ENCODE peak calls at places on chromosomes 4 and X, in ten cellular contexts. E is HepG2; H is H7; S is endodermal cell; A is colonic mucosa; M is heart left ventricle; G is prostate gland; T is aorta; L is GM12865; D is CD8-positive, alpha-beta memory T cell. U is an unnamed sample.

GRCh38 chr4:4182835-4183568 is 43.7 kb downstream of the OTOP1 start:
- DNase-seq in T (no peak), M (no peak), H (peak), G (no peak), A (no peak), D (peak), E (peak), S (peak), L (peak), U (peak)

GRCh38 chr4:3836041-3836801 is 70.0 kb downstream of the ADRA2C start:
- DNase-seq in A (no peak), T (no peak), D (no peak), E (no peak), G (no peak), S (peak), M (no peak), H (peak), L (no peak), U (peak)

GRCh38 chr4:52959545-52959944 is 97.4 kb downstream of the RASL11B start:
- DNase-seq in H (no peak), M (no peak), E (no peak), S (no peak), A (no peak), D (no peak), T (no peak), G (no peak), L (no peak), U (no peak)

GRCh38 chr4:46444318-46444717 is 54.4 kb upstream of the GABRA2 start:
- DNase-seq in L (no peak), H (no peak), T (no peak), S (no peak), D (no peak), E (no peak), M (no peak), A (no peak), G (no peak), U (no peak)

GRCh38 chrX:136195247-136195646 is 47.9 kb downstream of the FHL1 start:
- DNase-seq in E (no peak), H (no peak), G (no peak), S (no peak), L (no peak), A (no peak), T (no peak), D (no peak), M (no peak), U (no peak)

GRCh38 chr4:105002278-105002677 is 144.4 kb upstream of the TET2 start:
- DNase-seq in G (no peak), D (no peak), M (no peak), H (no peak), A (no peak), L (no peak), S (peak), T (no peak), E (no peak), U (no peak)

GRCh38 chr4:182895791-182896292 is 21.3 kb downstream of the DCTD start:
- DNase-seq in T (no peak), L (no peak), S (no peak), E (peak), D (no peak), M (no peak), G (no peak), H (no peak), A (peak), U (no peak)

GRCh38 chr4:113511944-113512343 is 249.6 kb downstream of the CAMK2D start:
- DNase-seq in L (no peak), M (no peak), A (no peak), T (no peak), H (no peak), D (no peak), G (no peak), S (no peak), E (no peak), U (no peak)

GRCh38 chrX:45750639-45751038 is 550.0 kb upstream of the DIPK2B start:
- DNase-seq in E (no peak), S (no peak), H (no peak), M (peak), L (no peak), A (no peak), D (no peak), T (no peak), G (peak), U (no peak)

GRCh38 chr4:155099231-155099630 is 109.2 kb upstream of the NPY2R start:
- DNase-seq in L (no peak), T (no peak), M (no peak), D (no peak), E (no peak), G (no peak), A (no peak), H (peak), S (peak), U (no peak)

GRCh38 chrX:40174594-40175415 is 77.0 kb upstream of the BCOR start:
- DNase-seq in T (peak), G (no peak), D (no peak), H (peak), E (peak), S (peak), M (peak), L (peak), A (peak), U (peak)

GRCh38 chr4:15451866-15452765 is 17.6 kb upstream of the CC2D2A start:
- DNase-seq in E (no peak), S (no peak), A (no peak), L (no peak), G (no peak), M (no peak), T (no peak), D (no peak), H (no peak), U (no peak)

GRCh38 chr4:168124008-168124641 is 31.8 kb downstream of the ANXA10 start:
- DNase-seq in H (no peak), G (no peak), T (no peak), E (no peak), L (no peak), M (no peak), S (no peak), D (no peak), A (no peak), U (no peak)

GRCh38 chrX:155065035-155065734 is 5.8 kb downstream of the CMC4 start:
- DNase-seq in E (no peak), D (no peak), A (no peak), T (no peak), H (no peak), G (no peak), S (no peak), L (no peak), M (no peak), U (no peak)

GRCh38 chr4:81214518-81215218 is 354 bp downstream of the PRKG2 start:
- DNase-seq in S (peak), T (peak), G (no peak), L (no peak), H (peak), M (no peak), A (peak), E (no peak), D (no peak), U (no peak)

GRCh38 chrX:77564824-77565223 is 117.6 kb downstream of the FGF16 start:
- DNase-seq in H (no peak), M (no peak), A (no peak), L (no peak), T (no peak), D (no peak), S (no peak), G (no peak), E (no peak), U (no peak)

GRCh38 chrX:40300286-40300890 is 202.6 kb upstream of the BCOR start:
- DNase-seq in D (no peak), L (peak), A (no peak), E (peak), S (no peak), H (no peak), M (no peak), G (no peak), T (no peak), U (no peak)

GRCh38 chr4:111492501-111492900 is 652.8 kb upstream of the FAM241A start:
- DNase-seq in A (no peak), S (no peak), H (no peak), M (no peak), E (no peak), T (no peak), D (no peak), L (no peak), G (no peak), U (no peak)

GRCh38 chr4:62135565-62136156 is 935.5 kb downstream of the ADGRL3 start:
- DNase-seq in T (no peak), S (no peak), E (no peak), H (no peak), L (no peak), G (no peak), A (no peak), D (no peak), M (no peak), U (no peak)

GRCh38 chrX:119688856-119689455 is 4.0 kb downstream of the SEPTIN6 start:
- DNase-seq in S (no peak), A (no peak), T (no peak), M (no peak), D (no peak), H (no peak), E (no peak), G (no peak), L (peak), U (peak)

GRCh38 chr4:140135529-140136021 is 18.4 kb downstream of the MAML3 start:
- DNase-seq in D (no peak), A (no peak), G (no peak), H (no peak), T (peak), S (no peak), L (no peak), E (no peak), M (peak), U (no peak)

GRCh38 chr4:71864380-71864779 is 80.5 kb upstream of the GC start:
- DNase-seq in L (no peak), T (no peak), A (no peak), M (no peak), S (no peak), G (no peak), H (no peak), D (no peak), E (no peak), U (no peak)

GRCh38 chrX:153771686-153772607 is 7.9 kb downstream of the PLXNB3 start:
- DNase-seq in S (peak), T (no peak), D (no peak), L (peak), H (peak), G (no peak), M (peak), E (no peak), A (no peak), U (no peak)

GRCh38 chr4:3043272-3044020 is 30.9 kb downstream of the HTT-AS start:
- DNase-seq in S (no peak), G (no peak), T (no peak), M (no peak), D (no peak), H (no peak), A (no peak), L (no peak), E (no peak), U (no peak)

GRCh38 chrX:149993989-149994388 is 55.7 kb upstream of the EOLA2 start:
- DNase-seq in E (no peak), H (no peak), M (no peak), G (no peak), T (no peak), A (no peak), D (no peak), L (no peak), S (no peak), U (no peak)

GRCh38 chr4:98659106-98659592 is 738 bp upstream of the TSPAN5 start:
- DNase-seq in D (no peak), S (no peak), M (no peak), T (no peak), E (no peak), H (peak), A (peak), G (no peak), L (no peak), U (no peak)

GRCh38 chr4:183563874-183564273 is 59.0 kb downstream of the ING2 start:
- DNase-seq in G (no peak), M (no peak), S (no peak), L (no peak), T (no peak), H (no peak), A (no peak), E (no peak), D (no peak), U (no peak)

GRCh38 chr4:120902925-120903324 is 19.6 kb downstream of the PRDM5 start:
- DNase-seq in D (no peak), T (no peak), S (no peak), A (no peak), M (no peak), G (no peak), H (no peak), E (no peak), L (no peak), U (no peak)

GRCh38 chr4:13920111-13920875 is 292.8 kb upstream of the BOD1L1 start:
- DNase-seq in A (no peak), D (no peak), H (no peak), M (no peak), T (no peak), L (no peak), G (no peak), E (no peak), S (no peak), U (no peak)

GRCh38 chr4:140158234-140159030 is 4.4 kb upstream of the MAML3 start:
- DNase-seq in D (no peak), H (no peak), S (no peak), L (no peak), E (no peak), T (no peak), M (no peak), G (peak), A (peak), U (no peak)

GRCh38 chr4:170008376-170008775 is 17.8 kb downstream of the MFAP3L start:
- DNase-seq in T (no peak), H (no peak), A (no peak), L (peak), D (no peak), E (no peak), M (no peak), G (no peak), S (no peak), U (no peak)

GRCh38 chrX:97405031-97405685 is 521.5 kb downstream of the RPA4 start:
- DNase-seq in T (no peak), S (no peak), A (no peak), H (no peak), E (no peak), G (no peak), M (no peak), D (no peak), L (no peak), U (no peak)

GRCh38 chrX:9724711-9725110 is 40.9 kb downstream of the GPR143 start:
- DNase-seq in D (no peak), L (no peak), S (no peak), M (no peak), G (no peak), T (no peak), A (no peak), H (no peak), E (no peak), U (no peak)

GRCh38 chr4:169663894-169664293 is 43.5 kb downstream of the CLCN3 start:
- DNase-seq in G (no peak), S (no peak), A (no peak), T (no peak), D (no peak), H (no peak), L (no peak), E (peak), M (no peak), U (no peak)

GRCh38 chr4:128861856-128862518 is 52.5 kb downstream of the JADE1 start:
- DNase-seq in T (no peak), S (no peak), A (no peak), D (no peak), M (no peak), G (no peak), L (peak), H (no peak), E (no peak), U (peak)

GRCh38 chrX:49172280-49172780 is 632 bp downstream of the PLP2 start:
- DNase-seq in E (no peak), H (peak), T (peak), L (peak), S (no peak), G (peak), A (peak), D (peak), M (peak), U (peak)

GRCh38 chr4:173169428-173170209 is 1.0 kb downstream of the GALNT7 start:
- DNase-seq in G (peak), S (peak), L (peak), E (no peak), M (peak), D (peak), T (peak), A (peak), H (peak), U (peak)

DNA sequence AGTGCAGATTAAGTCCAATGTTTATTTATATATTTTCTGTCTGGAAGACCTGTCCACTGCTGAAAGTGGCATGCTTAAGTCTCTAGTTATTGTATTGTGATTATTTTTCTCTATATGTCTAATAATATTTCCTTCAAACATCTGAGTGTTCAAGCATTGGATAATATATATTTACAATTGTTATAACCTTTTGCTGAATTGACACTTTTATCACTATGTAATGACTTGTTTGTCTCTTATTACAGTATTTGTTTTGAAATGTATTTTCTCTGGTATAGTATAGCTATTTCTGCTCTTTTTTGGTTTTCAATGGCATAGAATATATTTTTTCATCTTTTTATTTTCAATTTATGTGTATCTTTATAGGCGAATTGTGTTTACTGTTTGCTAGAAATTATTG is 59.7 kb downstream of the EDA2R start:
- DNase-seq in M (no peak), D (no peak), A (no peak), G (no peak), S (no peak), H (no peak), L (no peak), E (no peak), T (no peak), U (no peak)
- H3K4me3 ChIP-seq in M (no peak), D (no peak), A (no peak), G (no peak), S (no peak), H (no peak), L (no peak), E (no peak), T (no peak), U (no peak)

GRCh38 chr4:122731676-122732075 is 828 bp upstream of the BBS12 start:
- DNase-seq in E (no peak), H (no peak), T (no peak), D (no peak), L (no peak), G (no peak), S (no peak), M (no peak), A (no peak), U (no peak)
- H3K4me3 ChIP-seq in E (no peak), H (no peak), T (no peak), D (no peak), L (no peak), G (no peak), S (peak), M (peak), A (no peak), U (peak)

DNA sequence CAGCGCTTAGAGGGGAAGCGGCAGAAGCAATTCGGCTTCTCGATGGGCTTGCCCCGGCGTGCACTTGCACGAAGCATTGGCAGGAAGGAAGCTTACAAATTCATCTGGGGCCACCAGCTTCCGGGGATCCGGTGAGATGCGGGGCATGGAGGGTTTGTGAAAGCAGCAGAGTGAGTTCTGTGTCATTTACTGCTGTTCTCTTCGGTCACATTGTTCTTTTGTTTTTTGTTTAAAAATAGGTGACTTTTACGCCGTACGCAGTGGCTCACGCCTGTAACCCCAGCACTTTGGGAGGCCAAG is 47.0 kb downstream of the ASMT start:
- DNase-seq in H (no peak), S (no peak), L (no peak), A (no peak), E (no peak), G (no peak), M (no peak), T (no peak), D (no peak), U (no peak)
- H3K4me3 ChIP-seq in H (no peak), S (no peak), L (peak), A (no peak), E (no peak), G (no peak), M (no peak), T (no peak), D (peak), U (peak)

DNA sequence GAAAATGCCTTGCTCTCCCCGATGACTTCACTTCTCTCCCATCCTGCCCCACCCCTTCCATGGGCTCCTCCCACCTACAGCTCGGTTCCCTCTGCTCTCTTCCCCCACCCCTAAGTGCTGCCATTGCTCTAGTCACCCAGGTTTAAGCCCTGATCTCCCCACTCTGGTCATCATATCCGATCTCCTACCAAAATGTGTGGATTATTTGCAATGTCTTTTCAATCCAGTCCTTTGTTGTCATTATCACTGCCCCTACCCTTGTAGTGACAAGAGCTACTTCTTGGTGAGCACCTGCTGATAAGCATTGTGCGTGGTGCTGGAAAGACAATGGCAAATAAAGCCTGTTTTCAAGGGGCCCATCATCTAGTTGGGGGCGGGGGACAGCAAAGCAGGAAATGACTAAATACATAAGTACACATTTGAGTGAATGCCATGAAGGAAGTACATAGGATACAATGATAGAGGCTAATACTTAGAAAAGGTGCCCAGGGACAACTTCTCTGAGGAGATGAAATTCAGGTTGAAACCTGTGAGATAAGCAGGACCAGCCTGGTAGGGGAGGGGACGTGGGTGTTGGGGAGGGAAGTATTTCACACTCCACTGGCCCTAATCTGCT is 63.8 kb downstream of the DLG3 start:
- DNase-seq in T (no peak), A (no peak), S (peak), E (peak), M (no peak), L (peak), G (no peak), D (no peak), H (peak), U (no peak)
- H3K4me3 ChIP-seq in T (no peak), A (no peak), S (no peak), E (no peak), M (no peak), L (no peak), G (no peak), D (no peak), H (no peak), U (no peak)

DNA sequence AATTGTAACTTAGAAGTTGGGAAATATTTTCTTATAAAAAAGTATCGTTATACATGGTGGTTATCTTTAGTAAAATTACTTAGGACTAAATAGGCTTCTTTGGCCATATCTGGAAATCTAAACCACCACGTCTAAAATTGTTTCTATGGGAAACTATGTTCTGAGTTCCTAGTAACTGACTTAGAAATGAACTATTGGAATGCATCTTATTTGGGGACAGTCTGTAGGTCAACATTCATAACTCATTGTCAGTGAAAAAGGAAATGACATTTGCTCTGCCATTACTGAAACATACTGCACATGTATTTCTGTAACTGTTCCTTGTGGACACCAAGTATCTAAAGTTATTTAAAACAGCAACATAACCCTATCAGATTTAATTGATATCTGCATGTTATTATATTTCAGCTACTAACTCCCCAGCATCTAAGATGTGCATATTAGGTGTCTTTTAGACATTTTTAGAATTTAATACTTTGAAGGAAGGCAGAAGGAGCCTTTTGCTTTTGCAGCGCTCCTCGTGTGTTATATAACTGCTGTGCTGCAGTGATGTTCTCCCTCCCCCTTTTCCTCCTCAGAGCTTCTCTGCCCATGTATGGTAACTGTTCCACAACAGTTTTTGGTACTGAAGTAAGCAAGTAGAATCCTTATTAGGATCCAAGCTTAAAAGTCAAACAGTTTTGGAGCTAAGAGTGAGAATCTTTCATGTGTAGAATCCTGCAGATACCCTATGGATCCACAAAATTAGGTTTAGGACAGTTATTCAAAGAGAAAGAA is 37.2 kb upstream of the TMEM131L start:
- DNase-seq in T (no peak), L (no peak), H (no peak), S (no peak), E (no peak), A (no peak), M (no peak), G (no peak), D (no peak), U (peak)
- H3K4me3 ChIP-seq in T (no peak), L (no peak), H (no peak), S (no peak), E (no peak), A (no peak), M (no peak), G (no peak), D (no peak), U (no peak)